ENCODE peak calls at places on chromosomes 7 and 10, in seven cellular contexts. Y, S, V, Z, K, B and R are unnamed samples.

GRCh38 chr7:15720849-15721471 is 34.5 kb upstream of the MEOX2 start:
- DNase-seq in Z (peak), S (peak), B (peak), Y (peak), K (peak), V (peak), R (peak)

GRCh38 chr10:43606323-43607198 is at the start of gene ZNF485:
- DNase-seq in V (peak), S (peak), K (peak), Y (peak), Z (peak), B (peak), R (peak)

GRCh38 chr10:120641695-120642094 is 184.7 kb downstream of the PLPP4 start:
- DNase-seq in V (no peak), Z (no peak), B (no peak), Y (no peak), K (no peak), S (no peak), R (no peak)

GRCh38 chr7:55476071-55476803 is 96.1 kb downstream of the VOPP1 start:
- DNase-seq in V (no peak), B (no peak), S (no peak), Z (no peak), Y (no peak), K (no peak), R (peak)

GRCh38 chr10:72285972-72286521 is 12.3 kb downstream of the DDIT4 start:
- DNase-seq in S (no peak), Z (no peak), K (peak), Y (no peak), V (no peak), B (no peak), R (no peak)

GRCh38 chr7:97126483-97127171 is 9.1 kb downstream of the SDHAF3 start:
- DNase-seq in B (no peak), Z (no peak), V (no peak), K (peak), Y (no peak), S (no peak), R (no peak)

GRCh38 chr10:32112055-32112454 is 55.8 kb upstream of the KIF5B start:
- DNase-seq in K (no peak), B (no peak), Y (no peak), Z (no peak), S (no peak), V (peak), R (peak)

GRCh38 chr10:352476-353235 is 217.4 kb downstream of the ZMYND11 start:
- DNase-seq in Z (no peak), Y (no peak), B (no peak), V (no peak), K (no peak), S (no peak), R (no peak)

GRCh38 chr10:17109475-17110207 is 20.0 kb downstream of the CUBN start:
- DNase-seq in S (no peak), V (peak), Z (no peak), Y (no peak), B (no peak), K (peak), R (peak)

GRCh38 chr7:50793115-50793946 is 10.6 kb upstream of the GRB10 start:
- DNase-seq in S (peak), Z (peak), V (no peak), K (peak), Y (peak), B (peak), R (peak)

GRCh38 chr7:96532428-96532922 is 177.2 kb downstream of the SEM1 start:
- DNase-seq in Y (no peak), B (no peak), V (no peak), S (no peak), Z (no peak), K (no peak), R (no peak)

GRCh38 chr10:33126742-33127141 is 168.7 kb upstream of the ITGB1 start:
- DNase-seq in V (no peak), K (no peak), B (no peak), Y (no peak), S (no peak), Z (no peak), R (no peak)

GRCh38 chr10:767211-767610 is 77.7 kb upstream of the DIP2C start:
- DNase-seq in K (no peak), Y (no peak), V (no peak), S (no peak), Z (no peak), B (no peak), R (no peak)

GRCh38 chr7:75639071-75639892 is 99.5 kb downstream of the HIP1 start:
- DNase-seq in V (no peak), B (peak), Y (peak), Z (peak), K (peak), S (peak), R (peak)

GRCh38 chr10:5448333-5449048 is 36.1 kb downstream of the NET1 start:
- DNase-seq in K (no peak), B (no peak), S (no peak), V (no peak), Y (no peak), Z (no peak), R (no peak)
- TF ChIP-seq POLR2A in K (peak), B (no peak), S (no peak), V (no peak), Y (no peak), Z (no peak), R (no peak)

GRCh38 chr10:122311051-122311410 is 39.9 kb downstream of the BTBD16 start:
- DNase-seq in Z (no peak), S (no peak), Y (no peak), V (no peak), K (no peak), B (no peak), R (no peak)

GRCh38 chr10:122306744-122307143 is 35.6 kb downstream of the BTBD16 start:
- DNase-seq in K (no peak), B (no peak), Y (no peak), Z (no peak), V (no peak), S (no peak), R (no peak)

GRCh38 chr10:122308487-122309141 is 37.5 kb downstream of the BTBD16 start:
- DNase-seq in K (no peak), Y (peak), V (no peak), S (peak), B (no peak), Z (no peak), R (no peak)

GRCh38 chr10:122307669-122308486 is 36.8 kb downstream of the BTBD16 start:
- DNase-seq in Y (peak), Z (peak), S (peak), K (peak), B (peak), V (peak), R (peak)

DNA sequence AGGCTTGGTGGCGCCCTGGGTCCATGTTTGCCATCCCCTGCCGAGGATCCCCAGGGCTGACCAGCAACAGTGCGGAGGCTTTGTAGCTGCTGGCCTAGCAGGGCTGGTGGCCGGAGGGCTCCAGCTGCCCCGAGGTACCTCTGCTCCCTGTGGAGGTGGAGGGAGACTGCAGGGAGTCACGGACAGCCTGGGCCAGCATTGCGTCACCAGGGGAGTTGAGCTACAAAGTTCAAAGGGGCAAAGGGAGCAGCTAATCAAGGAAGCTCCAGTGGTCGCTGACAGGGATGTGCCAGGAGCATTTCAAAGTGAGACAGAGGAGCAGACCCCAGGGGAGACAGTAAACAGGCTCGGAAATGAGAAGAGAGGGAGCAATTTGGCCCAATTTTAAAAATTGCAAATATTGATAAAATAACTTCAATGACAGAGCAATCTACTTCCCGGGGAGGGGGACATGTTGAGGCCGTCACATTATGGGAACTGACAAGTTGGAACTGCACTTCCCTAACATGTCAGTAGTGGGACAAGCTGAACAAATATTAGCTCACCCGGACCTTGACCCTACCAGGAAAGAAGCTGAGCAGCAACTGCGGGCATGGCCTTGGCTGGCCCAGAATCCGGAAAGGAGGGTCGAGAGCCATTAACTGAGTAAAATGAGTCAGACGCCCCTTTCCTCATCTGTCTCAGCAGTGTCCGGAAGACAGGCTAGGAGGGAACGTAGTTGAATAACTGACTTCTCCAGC is 39.4 kb downstream of the BTBD16 start:
- DNase-seq in V (no peak), K (peak), B (no peak), Z (no peak), Y (no peak), S (peak), R (no peak)
- TF ChIP-seq POLR2A in V (no peak), K (no peak), B (no peak), Z (no peak), Y (no peak), S (no peak), R (no peak)

GRCh38 chr10:124417846-124418725 is 637 bp downstream of the OAT start:
- DNase-seq in B (peak), Y (peak), K (peak), Z (peak), S (peak), V (no peak), R (peak)

GRCh38 chr10:124420254-124420653 is 1.5 kb upstream of the OAT start:
- DNase-seq in Z (no peak), K (peak), Y (no peak), B (no peak), V (no peak), S (no peak), R (no peak)

GRCh38 chr10:124419635-124420034 is 912 bp upstream of the OAT start:
- DNase-seq in S (no peak), Y (peak), V (no peak), Z (no peak), K (no peak), B (no peak), R (no peak)

GRCh38 chr10:124416733-124417132 is 2.0 kb downstream of the OAT start:
- DNase-seq in Z (no peak), K (no peak), Y (no peak), B (no peak), S (peak), V (no peak), R (no peak)

DNA sequence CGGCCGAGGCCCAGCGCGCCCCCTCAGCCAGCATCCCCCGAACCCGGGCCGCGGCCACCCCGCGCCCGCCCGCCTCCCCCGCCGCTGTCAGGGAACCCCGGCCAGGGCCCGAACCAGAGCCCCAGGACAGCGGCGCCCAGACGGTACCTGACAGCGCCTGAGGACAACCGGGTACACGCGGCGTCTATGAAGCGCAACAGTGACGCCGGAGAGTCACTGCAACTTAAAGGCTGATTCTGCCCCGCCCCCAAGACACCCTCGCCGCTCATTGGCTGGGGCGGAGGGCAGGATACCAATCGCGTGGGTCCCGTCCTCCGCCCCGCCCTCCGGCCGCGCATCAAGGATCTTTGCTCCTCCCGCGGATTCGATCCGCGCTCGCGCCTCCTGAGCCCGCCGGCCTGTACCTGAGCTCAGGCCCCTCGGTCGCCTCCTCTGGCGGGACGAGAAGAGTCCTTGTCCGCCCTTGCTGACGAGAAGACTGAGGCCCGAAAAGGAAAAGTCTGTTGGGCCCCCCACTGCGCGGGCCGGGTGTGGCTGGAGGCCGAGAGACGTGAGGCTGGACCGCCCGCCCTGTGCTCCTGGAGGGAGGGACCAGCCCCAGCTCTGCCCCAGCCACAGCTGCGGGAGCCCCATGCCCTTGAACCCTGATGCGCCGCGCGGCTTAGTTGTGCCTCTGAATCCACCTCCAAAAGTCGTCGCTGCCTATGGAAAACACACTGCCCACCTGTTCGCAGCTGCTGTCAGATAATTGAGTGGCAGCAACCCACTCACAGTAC is at the start of gene OAT:
- DNase-seq in B (peak), K (peak), Y (peak), V (peak), Z (peak), S (peak), R (peak)
- TF ChIP-seq POLR2A in B (peak), K (peak), Y (peak), V (peak), Z (peak), S (peak), R (peak)

GRCh38 chr7:130234078-130234477 is 26.4 kb downstream of the SSMEM1 start:
- DNase-seq in Z (no peak), Y (no peak), K (no peak), B (no peak), S (no peak), V (no peak), R (no peak)
- TF ChIP-seq POLR2A in Z (no peak), Y (no peak), K (no peak), B (no peak), S (no peak), V (no peak), R (no peak)

GRCh38 chr7:29375641-29376562 is 181.3 kb downstream of the CHN2 start:
- DNase-seq in Y (no peak), B (no peak), V (peak), Z (no peak), S (no peak), K (no peak), R (no peak)
- TF ChIP-seq POLR2A in Y (no peak), B (no peak), V (no peak), Z (no peak), S (no peak), K (no peak), R (no peak)

GRCh38 chr7:26208040-26208439 is 6.5 kb downstream of the CBX3 start:
- DNase-seq in K (no peak), V (no peak), S (no peak), Z (no peak), B (no peak), Y (no peak), R (no peak)

GRCh38 chr7:26212921-26213718 is 11.6 kb downstream of the CBX3 start:
- DNase-seq in K (no peak), S (no peak), Z (no peak), V (no peak), B (no peak), Y (no peak), R (no peak)

GRCh38 chr7:26216044-26216443 is 14.5 kb downstream of the CBX3 start:
- DNase-seq in Y (no peak), S (no peak), Z (no peak), B (no peak), K (no peak), V (no peak), R (no peak)

GRCh38 chr7:26213821-26214515 is 12.4 kb downstream of the CBX3 start:
- DNase-seq in K (no peak), Z (no peak), S (no peak), B (no peak), Y (no peak), V (no peak), R (no peak)
- TF ChIP-seq POLR2A in K (peak), Z (no peak), S (no peak), B (no peak), Y (no peak), V (no peak), R (no peak)

GRCh38 chr7:139728203-139728602 is 49.6 kb downstream of the HIPK2 start:
- DNase-seq in K (no peak), Y (no peak), S (no peak), Z (no peak), V (no peak), B (no peak), R (no peak)

GRCh38 chr7:139725077-139725476 is 52.7 kb downstream of the HIPK2 start:
- DNase-seq in B (no peak), Z (no peak), Y (no peak), K (no peak), S (no peak), V (no peak), R (no peak)

GRCh38 chr7:139725843-139726484 is 51.8 kb downstream of the HIPK2 start:
- DNase-seq in B (no peak), S (no peak), Z (no peak), Y (no peak), V (no peak), K (no peak), R (no peak)

GRCh38 chr7:139727151-139727705 is 50.6 kb downstream of the HIPK2 start:
- DNase-seq in B (no peak), K (no peak), V (no peak), Z (no peak), Y (no peak), S (no peak), R (no peak)

DNA sequence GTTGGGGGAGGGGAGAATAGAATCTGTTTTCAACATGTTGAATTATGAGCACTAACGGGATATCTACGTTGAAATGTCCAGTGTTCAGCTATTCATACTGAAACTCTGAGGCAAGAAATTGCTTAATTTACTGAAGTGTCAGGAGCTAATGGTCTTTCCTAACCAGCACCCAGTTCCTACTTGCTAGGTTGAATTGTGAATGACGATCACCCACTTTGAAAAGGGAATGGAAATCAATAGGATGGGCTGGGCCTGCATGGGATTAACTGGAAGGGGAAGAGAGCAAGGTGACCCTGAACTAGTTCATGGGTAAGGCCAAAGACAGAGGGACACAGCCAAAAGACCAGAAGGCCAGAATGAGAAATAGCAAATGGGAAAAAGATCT is 51.3 kb downstream of the HIPK2 start:
- DNase-seq in V (no peak), S (no peak), Z (no peak), B (no peak), Y (no peak), K (no peak), R (no peak)
- TF ChIP-seq POLR2A in V (no peak), S (no peak), Z (no peak), B (no peak), Y (no peak), K (no peak), R (no peak)

DNA sequence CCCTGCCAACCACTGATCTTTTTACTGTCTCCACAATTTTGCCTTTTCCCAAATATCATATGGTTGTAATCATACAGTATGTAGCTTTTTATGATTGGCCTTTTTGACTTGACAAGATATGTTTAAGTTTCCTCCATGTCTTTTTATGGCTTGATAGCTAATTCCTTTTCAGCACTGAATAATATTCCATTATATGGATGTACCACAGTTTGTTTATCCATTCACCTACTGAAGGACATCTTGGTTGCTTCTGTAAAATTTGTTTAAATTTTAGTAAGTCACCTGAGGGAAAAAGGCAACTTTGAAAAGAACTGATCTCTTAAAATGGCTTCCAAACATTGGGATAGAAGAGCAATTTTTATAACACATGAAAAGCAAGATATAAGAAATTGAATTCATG is 43.5 kb downstream of the ATRNL1 start:
- DNase-seq in Z (no peak), Y (no peak), V (no peak), K (no peak), B (no peak), S (no peak), R (no peak)
- TF ChIP-seq POLR2A in Z (no peak), Y (no peak), V (no peak), K (no peak), B (no peak), S (no peak), R (no peak)

DNA sequence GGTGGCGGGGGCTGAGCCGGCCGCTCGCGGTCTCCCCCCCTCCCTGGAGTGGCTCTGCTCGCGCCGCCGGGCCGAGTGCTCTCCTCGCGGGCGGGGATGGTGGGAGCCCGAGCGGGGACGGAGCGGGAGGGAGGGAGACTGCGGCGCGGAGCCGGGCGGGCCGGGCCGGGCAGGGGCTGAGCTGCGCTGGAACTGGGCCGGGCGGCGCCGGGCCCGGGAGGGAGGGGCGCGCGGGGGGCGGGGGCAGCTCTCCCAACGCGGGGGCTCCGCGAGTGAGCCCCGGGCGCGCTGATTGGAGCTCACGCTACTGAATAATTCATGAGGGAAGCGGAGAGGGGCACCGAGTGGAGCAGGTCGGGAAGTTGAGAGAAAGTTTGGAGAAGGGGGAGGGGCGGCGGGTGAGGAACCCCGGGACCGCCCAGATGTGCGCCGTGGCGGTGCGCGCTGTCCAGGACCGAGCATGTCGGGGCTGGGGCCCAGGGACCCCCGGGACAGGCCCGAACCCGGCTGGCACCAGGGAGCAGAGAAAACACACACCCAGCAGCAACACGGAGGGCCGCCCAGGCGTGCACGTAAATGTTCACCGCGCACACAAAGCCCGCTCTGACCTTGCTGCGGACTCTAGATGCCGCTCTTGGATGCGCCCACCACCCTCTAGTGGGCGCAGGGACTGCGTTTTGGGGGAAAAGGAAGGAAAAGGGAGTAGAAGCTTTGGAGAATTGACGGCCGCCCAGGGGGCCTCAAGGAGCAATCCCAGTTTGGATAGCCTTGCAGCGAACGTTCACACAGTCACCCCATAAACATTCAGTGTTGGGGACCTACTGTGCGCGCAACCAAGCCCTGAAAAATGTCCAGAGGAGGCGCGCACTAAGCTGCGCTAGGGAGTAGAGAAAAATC is at the start of gene EPHB4:
- DNase-seq in B (peak), K (peak), Z (peak), V (peak), Y (peak), S (peak), R (peak)
- TF ChIP-seq POLR2A in B (peak), K (peak), Z (no peak), V (peak), Y (peak), S (peak), R (peak)